ENCODE peak calls at places on chromosomes 4 and X, in seven cellular contexts. U is endothelial cell of umbilical vein, R is stomach, Q is uterus, Y is heart left ventricle, H is tibial nerve, X is A549. G is an unnamed sample.

GRCh38 chr4:7295201-7295916 is 103.0 kb downstream of the SORCS2 start:
- DNase-seq in Y (peak; percentile 81), X (no peak), Q (peak; percentile 43), R (no peak), H (peak; percentile 36), U (no peak), G (no peak)

GRCh38 chrX:10414872-10415703 is 205.3 kb downstream of the MID1 start:
- DNase-seq in H (no peak), U (no peak), X (no peak), R (no peak), Y (no peak), Q (no peak), G (no peak)

GRCh38 chrX:154013614-154014360 is 5.9 kb downstream of the IRAK1 start:
- DNase-seq in U (peak; percentile 34), R (peak; percentile 41), H (no peak), X (peak; percentile 64), Q (no peak), Y (peak; percentile 65), G (no peak)

GRCh38 chr4:122086338-122086737 is 65.8 kb upstream of the BLTP1 start:
- DNase-seq in X (no peak), Q (no peak), Y (no peak), U (no peak), R (no peak), H (no peak), G (no peak)

GRCh38 chr4:80608285-80608980 is 272.9 kb downstream of the CFAP299 start:
- DNase-seq in U (no peak), X (no peak), Y (no peak), R (no peak), H (no peak), Q (no peak), G (no peak)

GRCh38 chr4:139134403-139134802 is 42.6 kb downstream of the ELF2 start:
- DNase-seq in Q (no peak), U (no peak), Y (no peak), R (no peak), H (no peak), X (no peak), G (no peak)

GRCh38 chr4:128521156-128521555 is 233.5 kb upstream of the PGRMC2 start:
- DNase-seq in H (no peak), U (peak; percentile 89), R (no peak), X (no peak), Q (no peak), Y (no peak), G (no peak)

GRCh38 chrX:134484039-134484438 is 24.1 kb downstream of the HPRT1 start:
- DNase-seq in X (peak; percentile 7), U (peak; percentile 78), R (no peak), Y (no peak), H (no peak), Q (no peak), G (no peak)

GRCh38 chr4:22515145-22515887 is 550 bp downstream of the ADGRA3 start:
- DNase-seq in U (peak; percentile 77), X (peak; percentile 74), R (peak; percentile 77), Y (peak; percentile 72), H (peak; percentile 50), Q (peak; percentile 68), G (peak; percentile 32)

GRCh38 chrX:123215397-123216089 is 31.5 kb downstream of the GRIA3 start:
- DNase-seq in U (no peak), H (no peak), Q (no peak), X (no peak), Y (peak; percentile 46), R (no peak), G (no peak)

GRCh38 chr4:149841686-149842085 is 26.0 kb upstream of the IQCM start:
- DNase-seq in Q (no peak), R (no peak), Y (no peak), U (no peak), X (no peak), H (no peak), G (no peak)

GRCh38 chr4:68316193-68316969 is 33.5 kb downstream of the YTHDC1 start:
- DNase-seq in Q (no peak), Y (no peak), X (no peak), H (no peak), R (no peak), U (no peak), G (no peak)

GRCh38 chrX:140050906-140051305 is 85.6 kb upstream of the CXorf66 start:
- DNase-seq in X (no peak), H (no peak), U (no peak), Q (no peak), Y (no peak), R (no peak), G (no peak)

GRCh38 chr4:121998024-121998423 is 46.2 kb upstream of the TRPC3 start:
- DNase-seq in U (no peak), Q (no peak), R (no peak), X (no peak), H (no peak), Y (no peak), G (no peak)

GRCh38 chrX:16552546-16552945 is 97.4 kb upstream of the S100G start:
- DNase-seq in Q (no peak), U (no peak), R (no peak), Y (no peak), X (no peak), H (no peak), G (no peak)

GRCh38 chr4:15375707-15376106 is 52.1 kb upstream of the C1QTNF7 start:
- DNase-seq in U (no peak), R (no peak), Q (no peak), H (no peak), X (no peak), Y (no peak), G (no peak)

GRCh38 chr4:112086036-112086434 is 59.2 kb upstream of the FAM241A start:
- DNase-seq in Q (no peak), H (no peak), Y (no peak), X (no peak), R (no peak), U (peak; percentile 9), G (no peak)

GRCh38 chrX:136802515-136802914 is 21.8 kb upstream of the ARHGEF6 start:
- DNase-seq in Q (no peak), U (no peak), Y (no peak), X (no peak), R (no peak), H (no peak), G (no peak)

GRCh38 chr4:155889036-155889793 is 14.3 kb upstream of the TDO2 start:
- DNase-seq in U (peak; percentile 11), Y (no peak), H (no peak), Q (peak; percentile 16), R (no peak), X (no peak), G (peak; percentile 26)

GRCh38 chrX:13013353-13014110 is 30.9 kb downstream of the FAM9C start:
- DNase-seq in U (no peak), Q (peak; percentile 37), R (no peak), Y (no peak), X (no peak), H (no peak), G (no peak)

GRCh38 chr4:53777244-53777984 is 186.1 kb upstream of the LNX1 start:
- DNase-seq in Y (no peak), X (peak; percentile 15), R (no peak), H (no peak), U (no peak), Q (peak; percentile 54), G (no peak)

GRCh38 chrX:57286507-57287251 is at the start of gene FAAH2:
- DNase-seq in R (peak; percentile 77), X (peak; percentile 1), Y (no peak), U (peak; percentile 1), Q (no peak), H (no peak), G (peak; percentile 34)

GRCh38 chr4:55980725-55981124 is 32.0 kb downstream of the CEP135 start:
- DNase-seq in Y (no peak), R (no peak), Q (no peak), X (no peak), H (no peak), U (no peak), G (no peak)

GRCh38 chr4:110005461-110006056 is 92.9 kb downstream of the EGF start:
- DNase-seq in R (no peak), Q (no peak), U (peak; percentile 62), H (peak; percentile 11), Y (no peak), X (peak; percentile 55), G (no peak)

GRCh38 chrX:13179100-13179499 is 134.7 kb upstream of the FAM9C start:
- DNase-seq in Y (no peak), H (no peak), U (no peak), R (no peak), X (no peak), Q (no peak), G (no peak)

GRCh38 chr4:122765702-122766352 is 33.3 kb downstream of the BBS12 start:
- DNase-seq in R (no peak), H (no peak), Q (no peak), Y (no peak), X (no peak), U (peak; percentile 46), G (no peak)

GRCh38 chr4:38454284-38454683 is 209.7 kb upstream of the KLF3 start:
- DNase-seq in Q (no peak), U (no peak), R (no peak), H (no peak), X (no peak), Y (no peak), G (no peak)
- H3K4me3 ChIP-seq in Q (no peak overlapping the region), U (no peak overlapping the region), R (no peak overlapping the region), H (no peak overlapping the region), X (no peak overlapping the region), Y (no peak overlapping the region), G (no peak overlapping the region)

DNA sequence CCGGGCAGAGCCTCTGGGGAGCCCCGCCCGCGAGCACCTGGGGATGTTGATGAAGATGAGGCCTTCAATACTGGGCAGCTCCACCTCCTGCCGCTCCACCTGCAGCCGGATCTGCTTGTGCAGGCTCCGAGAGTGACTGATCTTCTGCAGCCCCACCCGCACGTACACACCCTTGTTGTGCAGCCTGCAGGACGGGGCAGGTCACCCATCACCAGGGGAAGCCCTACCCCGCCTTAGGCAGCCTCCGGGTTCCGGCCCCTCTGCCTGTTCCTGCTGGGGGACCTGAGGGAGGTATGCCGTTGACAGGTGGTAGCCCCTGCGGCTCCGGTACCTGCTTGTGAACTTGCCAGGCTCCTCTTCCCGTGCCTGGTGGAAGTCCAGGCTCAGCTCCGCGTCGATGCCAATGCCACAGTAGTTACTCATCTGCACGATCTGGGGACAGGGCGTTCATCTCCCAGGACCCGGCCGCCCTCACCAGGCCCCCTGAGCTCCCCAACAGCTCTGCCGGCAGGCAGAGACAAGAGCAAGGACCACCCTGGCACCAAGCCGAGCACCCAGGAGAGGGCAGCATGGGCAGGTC is 11.6 kb downstream of the DGKQ start:
- DNase-seq in R (no peak), H (no peak), Q (no peak), Y (no peak), U (no peak), X (no peak), G (no peak)
- TF ChIP-seq CTCF in R (no peak), H (no peak), Q (no peak), Y (no peak), U (no peak), X (no peak), G (no peak)

GRCh38 chr4:102388636-102389035 is 43.4 kb upstream of the SLC39A8 start:
- DNase-seq in X (no peak), H (no peak), Y (no peak), U (no peak), Q (no peak), R (no peak), G (no peak)
- TF ChIP-seq POLR2A in X (no peak), H (no peak), Y (no peak), U (no peak), Q (no peak), R (no peak), G (no peak)

DNA sequence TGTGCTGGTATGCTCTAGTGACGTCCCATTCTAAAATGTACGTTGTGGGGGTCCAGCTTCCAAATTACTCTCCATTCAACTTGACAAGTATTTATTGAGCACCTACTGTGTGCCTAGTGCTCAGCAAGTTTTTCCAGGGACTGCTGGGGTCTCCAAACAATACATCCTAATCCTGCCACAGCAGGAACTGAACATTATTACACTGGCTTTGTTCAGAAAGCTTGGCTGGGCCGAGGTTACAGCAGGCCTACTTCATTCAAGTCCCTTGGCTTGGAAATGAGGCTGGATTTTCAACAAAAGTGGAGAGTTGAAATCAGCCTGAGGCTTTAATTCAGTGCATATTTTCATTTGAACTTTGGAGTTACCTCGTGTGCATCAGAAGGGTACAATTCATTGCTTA is 78.0 kb downstream of the GUCY2F start:
- DNase-seq in H (no peak), Q (no peak), U (no peak), X (no peak), Y (no peak), R (no peak), G (no peak)
- H3K4me3 ChIP-seq in H (no peak overlapping the region), Q (no peak overlapping the region), U (no peak overlapping the region), X (no peak overlapping the region), Y (no peak overlapping the region), R (no peak overlapping the region), G (no peak overlapping the region)

G was measured in lower leg skin.